ENCODE peak calls at places on chromosomes 13 and 19, in eight cellular contexts. S is SW 1271; K is midbrain; E is NT2/D1; X is frontal cortex; V is mucosa of descending colon; N is head of caudate nucleus; L is stimulated activated CD8-positive, alpha-beta memory T cell treated with anti-CD3 and anti-CD28 coated beads, Interleukin-4, amount 100 ng/mL, for 1 hour. R is an unnamed sample.
A peak's percentile ranks its signal among the peaks of the same experiment; 100 is the strongest.

GRCh38 chr13:31192306-31192705 is 7.5 kb upstream of the B3GLCT start:
- DNase-seq in S (no peak), K (peak; percentile 82), E (no peak), X (peak; percentile 63), V (no peak), N (peak; percentile 73), L (no peak), R (no peak)

GRCh38 chr19:58381460-58382220 is 810 bp upstream of the ZNF837 start:
- DNase-seq in S (no peak), K (no peak), E (no peak), X (no peak), V (peak; percentile 32), N (no peak), L (no peak), R (no peak)

GRCh38 chr19:33490041-33490451 is 31.5 kb downstream of the PEPD start:
- DNase-seq in S (no peak), K (no peak), E (no peak), X (no peak), V (no peak), N (no peak), L (no peak), R (no peak)

GRCh38 chr19:17390665-17391370 is 3.2 kb downstream of the CCDC194 start:
- DNase-seq in S (peak; percentile 38), K (peak; percentile 90), E (peak; percentile 93), X (peak; percentile 96), V (peak; percentile 93), N (peak; percentile 88), L (peak; percentile 70), R (peak; percentile 88)

GRCh38 chr19:47765522-47766358 is 12.8 kb upstream of the SELENOW start:
- DNase-seq in S (no peak), K (peak; percentile 63), E (no peak), X (no peak), V (peak; percentile 85), N (peak; percentile 73), L (no peak), R (no peak)

GRCh38 chr19:32708457-32708856 is 11.1 kb upstream of the TDRD12 start:
- DNase-seq in S (no peak), K (no peak), E (no peak), X (no peak), V (no peak), N (no peak), L (no peak), R (no peak)

GRCh38 chr19:47416667-47417033 is 2.7 kb downstream of the MEIS3 start:
- DNase-seq in S (no peak), K (no peak), E (no peak), X (no peak), V (no peak), N (no peak), L (no peak), R (no peak)

GRCh38 chr19:48556163-48556562 is 4.2 kb downstream of the SULT2B1 start:
- DNase-seq in S (no peak), K (no peak), E (no peak), X (no peak), V (peak; percentile 47), N (no peak), L (no peak), R (no peak)

GRCh38 chr19:34316247-34316646 is 48.7 kb upstream of the GPI start:
- DNase-seq in S (no peak), K (no peak), E (no peak), X (no peak), V (no peak), N (no peak), L (no peak), R (no peak)

GRCh38 chr19:2230807-2231533 is 5.2 kb downstream of the PLEKHJ1 start:
- DNase-seq in S (no peak), K (no peak), E (no peak), X (no peak), V (no peak), N (no peak), L (no peak), R (no peak)

R was measured in foreskin melanocyte.